ENCODE peak calls at places on chromosomes 3 and 15, in eight cellular contexts. One of them, this sample, is unnamed.
A peak's percentile ranks its signal among the peaks of the same experiment; 100 is the strongest.

GRCh38 chr3:49713336-49714105 is 6.0 kb downstream of the AMIGO3 start:
- DNase-seq in foreskin fibroblast: no peak
- DNase-seq in fibroblast of pulmonary artery: no peak
- DNase-seq in astrocyte of the spinal cord: no peak
- DNase-seq in WTC11: no peak
- DNase-seq in psoas muscle: no peak
- DNase-seq in GM06990: no peak
- DNase-seq in cardiac muscle cell: no peak
- DNase-seq in this sample: no peak

GRCh38 chr3:134328846-134329245 is 45.4 kb downstream of the AMOTL2 start:
- DNase-seq in cardiac muscle cell: no peak
- DNase-seq in psoas muscle: no peak
- DNase-seq in foreskin fibroblast: no peak
- DNase-seq in GM06990: no peak
- DNase-seq in astrocyte of the spinal cord: no peak
- DNase-seq in fibroblast of pulmonary artery: no peak
- DNase-seq in WTC11: no peak
- DNase-seq in this sample: no peak

GRCh38 chr15:31338879-31339557 is 12.4 kb downstream of the KLF13 start:
- DNase-seq in astrocyte of the spinal cord: peak; percentile 82
- DNase-seq in WTC11: no peak
- DNase-seq in cardiac muscle cell: peak; percentile 34
- DNase-seq in foreskin fibroblast: peak; percentile 69
- DNase-seq in GM06990: no peak
- DNase-seq in psoas muscle: peak; percentile 72
- DNase-seq in fibroblast of pulmonary artery: peak; percentile 92
- DNase-seq in this sample: peak; percentile 94

GRCh38 chr15:96093063-96093462 is 237.4 kb upstream of the NR2F2 start:
- DNase-seq in psoas muscle: no peak
- DNase-seq in GM06990: no peak
- DNase-seq in astrocyte of the spinal cord: no peak
- DNase-seq in fibroblast of pulmonary artery: peak; percentile 14
- DNase-seq in foreskin fibroblast: peak; percentile 8
- DNase-seq in cardiac muscle cell: no peak
- DNase-seq in WTC11: no peak
- DNase-seq in this sample: no peak

GRCh38 chr3:59286791-59287531 is 237.1 kb upstream of the CFAP20DC start:
- DNase-seq in foreskin fibroblast: no peak
- DNase-seq in fibroblast of pulmonary artery: no peak
- DNase-seq in GM06990: no peak
- DNase-seq in psoas muscle: no peak
- DNase-seq in cardiac muscle cell: peak; percentile 25
- DNase-seq in astrocyte of the spinal cord: no peak
- DNase-seq in WTC11: no peak
- DNase-seq in this sample: no peak

GRCh38 chr15:49423021-49423420 is at the start of gene FGF7:
- DNase-seq in foreskin fibroblast: no peak
- DNase-seq in WTC11: no peak
- DNase-seq in cardiac muscle cell: peak; percentile 14
- DNase-seq in astrocyte of the spinal cord: peak; percentile 60
- DNase-seq in fibroblast of pulmonary artery: peak; percentile 43
- DNase-seq in GM06990: no peak
- DNase-seq in psoas muscle: no peak
- DNase-seq in this sample: no peak

GRCh38 chr3:15646924-15647511 is 45.5 kb downstream of the BTD start:
- DNase-seq in foreskin fibroblast: peak; percentile 99
- DNase-seq in psoas muscle: peak; percentile 81
- DNase-seq in cardiac muscle cell: no peak
- DNase-seq in fibroblast of pulmonary artery: peak; percentile 98
- DNase-seq in astrocyte of the spinal cord: peak; percentile 99
- DNase-seq in GM06990: no peak
- DNase-seq in WTC11: no peak
- DNase-seq in this sample: peak; percentile 92

GRCh38 chr15:78524230-78524629 is 16.0 kb upstream of the PSMA4 start:
- DNase-seq in astrocyte of the spinal cord: no peak
- DNase-seq in foreskin fibroblast: no peak
- DNase-seq in psoas muscle: no peak
- DNase-seq in WTC11: no peak
- DNase-seq in GM06990: no peak
- DNase-seq in cardiac muscle cell: no peak
- DNase-seq in fibroblast of pulmonary artery: no peak
- DNase-seq in this sample: no peak

GRCh38 chr3:127628426-127628787 is 578 bp upstream of the PODXL2 start:
- DNase-seq in fibroblast of pulmonary artery: no peak
- DNase-seq in GM06990: no peak
- DNase-seq in foreskin fibroblast: no peak
- DNase-seq in WTC11: no peak
- DNase-seq in cardiac muscle cell: no peak
- DNase-seq in astrocyte of the spinal cord: no peak
- DNase-seq in psoas muscle: no peak
- DNase-seq in this sample: no peak

GRCh38 chr15:44381223-44381622 is 46.2 kb upstream of the CTDSPL2 start:
- DNase-seq in WTC11: no peak
- DNase-seq in psoas muscle: no peak
- DNase-seq in fibroblast of pulmonary artery: peak; percentile 65
- DNase-seq in foreskin fibroblast: no peak
- DNase-seq in cardiac muscle cell: no peak
- DNase-seq in GM06990: no peak
- DNase-seq in astrocyte of the spinal cord: no peak
- DNase-seq in this sample: no peak

GRCh38 chr3:32018723-32019564 is 37.4 kb downstream of the ZNF860 start:
- DNase-seq in cardiac muscle cell: peak; percentile 61
- DNase-seq in GM06990: no peak
- DNase-seq in psoas muscle: no peak
- DNase-seq in astrocyte of the spinal cord: peak; percentile 59
- DNase-seq in WTC11: no peak
- DNase-seq in foreskin fibroblast: peak; percentile 26
- DNase-seq in fibroblast of pulmonary artery: peak; percentile 72
- DNase-seq in this sample: no peak

GRCh38 chr3:169813757-169814517 is 1.2 kb upstream of the LRRC34 start:
- DNase-seq in fibroblast of pulmonary artery: peak; percentile 10
- DNase-seq in GM06990: peak; percentile 85
- DNase-seq in psoas muscle: no peak
- DNase-seq in astrocyte of the spinal cord: no peak
- DNase-seq in foreskin fibroblast: no peak
- DNase-seq in WTC11: peak; percentile 71
- DNase-seq in cardiac muscle cell: no peak
- DNase-seq in this sample: no peak
- TF ChIP-seq CTCF in fibroblast of pulmonary artery: peak; percentile 22
- TF ChIP-seq CTCF in GM06990: peak; percentile 89
- TF ChIP-seq CTCF in psoas muscle: no peak
- TF ChIP-seq CTCF in astrocyte of the spinal cord: peak; percentile 22
- TF ChIP-seq CTCF in foreskin fibroblast: peak; percentile 24
- TF ChIP-seq CTCF in WTC11: no peak
- TF ChIP-seq CTCF in cardiac muscle cell: peak; percentile 47
- TF ChIP-seq CTCF in this sample: peak; percentile 7

DNA sequence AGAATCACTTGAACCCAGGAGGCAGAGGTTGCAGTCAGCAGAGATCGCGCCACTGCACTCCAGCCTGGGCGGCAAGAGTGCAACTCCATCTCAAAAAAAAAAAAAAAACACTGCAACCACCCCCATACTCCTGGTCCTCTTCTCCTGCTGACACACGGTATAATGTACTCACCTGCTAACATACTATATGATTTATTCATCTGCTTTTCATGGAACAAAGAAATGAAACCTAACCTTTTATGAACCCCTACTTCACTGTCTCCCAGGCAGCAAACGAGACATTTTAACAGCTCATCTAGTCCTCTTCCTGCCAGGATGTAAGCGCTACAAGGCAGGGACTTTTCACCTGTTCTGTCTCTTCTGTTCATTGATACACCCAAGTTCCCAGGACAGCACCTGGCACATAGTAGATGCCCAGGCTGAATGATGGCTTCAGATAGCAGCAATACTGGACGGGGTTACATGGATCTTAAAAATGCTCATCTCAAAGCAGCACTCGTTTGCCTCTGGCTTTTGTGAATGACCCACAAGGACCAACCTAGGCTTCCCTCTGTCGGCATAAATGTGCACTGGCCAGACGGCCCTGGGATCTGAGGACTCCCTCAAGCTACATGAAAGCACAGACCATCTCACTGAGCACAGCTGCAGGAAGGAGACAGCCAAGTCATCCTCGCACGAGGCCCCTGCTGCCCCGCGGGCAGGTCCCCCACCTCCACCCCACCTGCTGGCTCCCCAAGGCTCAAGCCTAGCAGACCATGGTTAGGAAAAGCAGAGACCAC is 20.3 kb downstream of the XXYLT1 start:
- DNase-seq in GM06990: peak; percentile 55
- DNase-seq in WTC11: no peak
- DNase-seq in fibroblast of pulmonary artery: peak; percentile 49
- DNase-seq in psoas muscle: peak; percentile 62
- DNase-seq in astrocyte of the spinal cord: peak; percentile 38
- DNase-seq in cardiac muscle cell: no peak
- DNase-seq in foreskin fibroblast: no peak
- DNase-seq in this sample: peak; percentile 83
- TF ChIP-seq CTCF in GM06990: peak; percentile 16
- TF ChIP-seq CTCF in WTC11: no peak
- TF ChIP-seq CTCF in fibroblast of pulmonary artery: peak; percentile 34
- TF ChIP-seq CTCF in psoas muscle: peak; percentile 22
- TF ChIP-seq CTCF in astrocyte of the spinal cord: peak; percentile 47
- TF ChIP-seq CTCF in cardiac muscle cell: no peak
- TF ChIP-seq CTCF in foreskin fibroblast: peak; percentile 47
- TF ChIP-seq CTCF in this sample: peak; percentile 62

GRCh38 chr3:125054436-125055164 is 1.2 kb downstream of the HEG1 start:
- DNase-seq in foreskin fibroblast: peak; percentile 50
- DNase-seq in fibroblast of pulmonary artery: peak; percentile 70
- DNase-seq in cardiac muscle cell: peak; percentile 38
- DNase-seq in WTC11: no peak
- DNase-seq in GM06990: no peak
- DNase-seq in astrocyte of the spinal cord: peak; percentile 76
- DNase-seq in psoas muscle: no peak
- DNase-seq in this sample: no peak
- TF ChIP-seq CTCF in foreskin fibroblast: no peak
- TF ChIP-seq CTCF in fibroblast of pulmonary artery: peak; percentile 11
- TF ChIP-seq CTCF in cardiac muscle cell: no peak
- TF ChIP-seq CTCF in WTC11: no peak
- TF ChIP-seq CTCF in GM06990: no peak
- TF ChIP-seq CTCF in astrocyte of the spinal cord: peak; percentile 8
- TF ChIP-seq CTCF in psoas muscle: peak; percentile 4
- TF ChIP-seq CTCF in this sample: peak; percentile 39

GRCh38 chr3:81743096-81744025 is 18.1 kb downstream of the GBE1 start:
- DNase-seq in foreskin fibroblast: peak; percentile 95
- DNase-seq in WTC11: no peak
- DNase-seq in astrocyte of the spinal cord: peak; percentile 96
- DNase-seq in psoas muscle: no peak
- DNase-seq in GM06990: no peak
- DNase-seq in cardiac muscle cell: no peak
- DNase-seq in fibroblast of pulmonary artery: peak; percentile 98
- DNase-seq in this sample: no peak
- TF ChIP-seq CTCF in foreskin fibroblast: no peak
- TF ChIP-seq CTCF in WTC11: no peak
- TF ChIP-seq CTCF in astrocyte of the spinal cord: no peak
- TF ChIP-seq CTCF in psoas muscle: no peak
- TF ChIP-seq CTCF in GM06990: no peak
- TF ChIP-seq CTCF in cardiac muscle cell: no peak
- TF ChIP-seq CTCF in fibroblast of pulmonary artery: no peak
- TF ChIP-seq CTCF in this sample: no peak

GRCh38 chr3:51875501-51875900 is at the start of gene IQCF5:
- DNase-seq in psoas muscle: no peak
- DNase-seq in fibroblast of pulmonary artery: no peak
- DNase-seq in GM06990: no peak
- DNase-seq in cardiac muscle cell: no peak
- DNase-seq in WTC11: no peak
- DNase-seq in foreskin fibroblast: no peak
- DNase-seq in astrocyte of the spinal cord: no peak
- DNase-seq in this sample: no peak
- TF ChIP-seq CTCF in psoas muscle: no peak
- TF ChIP-seq CTCF in fibroblast of pulmonary artery: no peak
- TF ChIP-seq CTCF in GM06990: no peak
- TF ChIP-seq CTCF in cardiac muscle cell: no peak
- TF ChIP-seq CTCF in WTC11: no peak
- TF ChIP-seq CTCF in foreskin fibroblast: no peak
- TF ChIP-seq CTCF in astrocyte of the spinal cord: no peak
- TF ChIP-seq CTCF in this sample: no peak

DNA sequence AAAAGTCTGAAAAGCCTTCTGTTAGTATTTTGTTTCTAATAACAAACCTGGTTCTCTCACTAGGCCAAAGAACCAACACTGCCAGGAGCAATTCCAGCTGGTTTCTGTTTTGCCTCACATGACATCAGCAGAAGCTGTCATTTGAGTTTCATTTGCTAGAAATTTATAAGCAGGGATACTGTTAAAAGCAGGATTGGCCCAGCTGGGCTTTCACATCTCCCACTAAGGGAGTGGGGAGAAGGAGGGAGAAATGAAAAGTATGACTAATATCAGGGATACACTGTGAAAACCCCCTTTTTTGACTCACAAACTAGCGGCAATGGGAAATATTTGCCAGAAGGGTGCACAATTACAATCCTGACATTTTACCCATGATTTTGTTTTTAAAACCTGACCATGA is 5.3 kb downstream of the CCDC80 start:
- DNase-seq in psoas muscle: no peak
- DNase-seq in astrocyte of the spinal cord: peak; percentile 91
- DNase-seq in WTC11: no peak
- DNase-seq in GM06990: no peak
- DNase-seq in fibroblast of pulmonary artery: peak; percentile 90
- DNase-seq in foreskin fibroblast: peak; percentile 84
- DNase-seq in cardiac muscle cell: peak; percentile 39
- DNase-seq in this sample: no peak
- TF ChIP-seq CTCF in psoas muscle: no peak
- TF ChIP-seq CTCF in astrocyte of the spinal cord: no peak
- TF ChIP-seq CTCF in WTC11: no peak
- TF ChIP-seq CTCF in GM06990: no peak
- TF ChIP-seq CTCF in fibroblast of pulmonary artery: no peak
- TF ChIP-seq CTCF in foreskin fibroblast: no peak
- TF ChIP-seq CTCF in cardiac muscle cell: peak; percentile 10
- TF ChIP-seq CTCF in this sample: peak; percentile 20

This sample was measured in osteocyte.